ENCODE peak calls at places on chromosomes 11 and 22, in six cellular contexts. B, S, J, Y, T and R are unnamed samples.
A peak's percentile ranks its signal among the peaks of the same experiment; 100 is the strongest.

GRCh38 chr11:1422481-1422880 is 32.7 kb downstream of the BRSK2 start:
- DNase-seq in B (no peak), S (no peak), J (peak; percentile 39), Y (no peak), T (no peak), R (no peak)

GRCh38 chr22:29798318-29798717 is 31.1 kb downstream of the UQCR10 start:
- DNase-seq in B (no peak), S (no peak), J (no peak), Y (no peak), T (no peak), R (no peak)

GRCh38 chr11:17498058-17498457 is 21.4 kb upstream of the ABCC8 start:
- DNase-seq in B (peak; percentile 38), S (no peak), J (no peak), Y (no peak), T (peak; percentile 50), R (no peak)

GRCh38 chr11:76233936-76234703 is 27.8 kb upstream of the WNT11 start:
- DNase-seq in B (no peak), S (no peak), J (peak; percentile 52), Y (peak; percentile 74), T (no peak), R (no peak)

GRCh38 chr22:43228330-43228729 is 41.4 kb upstream of the TTLL12 start:
- DNase-seq in B (peak; percentile 10), S (no peak), J (peak; percentile 57), Y (peak; percentile 51), T (peak; percentile 91), R (peak; percentile 48)

GRCh38 chr22:37230673-37231405 is 13.2 kb downstream of the RAC2 start:
- DNase-seq in B (no peak), S (no peak), J (no peak), Y (no peak), T (no peak), R (no peak)

GRCh38 chr11:86148339-86148738 is 79.5 kb upstream of the PICALM start:
- DNase-seq in B (no peak), S (no peak), J (no peak), Y (no peak), T (no peak), R (no peak)

GRCh38 chr11:64851831-64852337 is 7.4 kb upstream of the CDC42BPG start:
- DNase-seq in B (no peak), S (no peak), J (peak; percentile 34), Y (no peak), T (no peak), R (no peak)

GRCh38 chr22:39471421-39472141 is 14.8 kb downstream of the MGAT3 start:
- DNase-seq in B (no peak), S (no peak), J (no peak), Y (no peak), T (no peak), R (no peak)

GRCh38 chr22:20101638-20102037 is 14.3 kb upstream of the RANBP1 start:
- DNase-seq in B (no peak), S (no peak), J (peak; percentile 69), Y (no peak), T (no peak), R (no peak)

GRCh38 chr11:12694182-12694531 is 19.9 kb downstream of the TEAD1 start:
- DNase-seq in B (no peak), S (no peak), J (no peak), Y (no peak), T (no peak), R (no peak)

GRCh38 chr11:19447150-19447566 is 206.4 kb upstream of the E2F8 start:
- DNase-seq in B (no peak), S (no peak), J (no peak), Y (no peak), T (no peak), R (no peak)

GRCh38 chr22:35631597-35631996 is 14.5 kb upstream of the MB start:
- DNase-seq in B (peak; percentile 65), S (peak; percentile 60), J (peak; percentile 50), Y (peak; percentile 60), T (peak; percentile 85), R (no peak)

GRCh38 chr11:66866420-66867010 is 9.7 kb downstream of the LRFN4 start:
- DNase-seq in B (no peak), S (no peak), J (no peak), Y (no peak), T (no peak), R (no peak)

GRCh38 chr11:66115638-66116410 is 45.8 kb downstream of the PACS1 start:
- DNase-seq in B (no peak), S (peak; percentile 46), J (no peak), Y (no peak), T (no peak), R (no peak)

GRCh38 chr11:108825381-108825780 is 160.5 kb downstream of the DDX10 start:
- DNase-seq in B (no peak), S (no peak), J (no peak), Y (no peak), T (no peak), R (no peak)

GRCh38 chr11:35334385-35335090 is 84.8 kb downstream of the SLC1A2 start:
- DNase-seq in B (no peak), S (no peak), J (no peak), Y (no peak), T (no peak), R (no peak)

GRCh38 chr11:93458286-93458685 is 84.9 kb downstream of the SMCO4 start:
- DNase-seq in B (no peak), S (no peak), J (no peak), Y (no peak), T (no peak), R (no peak)

GRCh38 chr11:94730153-94730552 is 38.0 kb upstream of the AMOTL1 start:
- DNase-seq in B (no peak), S (no peak), J (no peak), Y (no peak), T (no peak), R (no peak)

GRCh38 chr11:94734563-94735275 is 33.4 kb upstream of the AMOTL1 start:
- DNase-seq in B (peak; percentile 54), S (no peak), J (no peak), Y (no peak), T (peak; percentile 60), R (peak; percentile 67)

GRCh38 chr11:94729352-94729751 is 38.8 kb upstream of the AMOTL1 start:
- DNase-seq in B (no peak), S (no peak), J (no peak), Y (no peak), T (no peak), R (no peak)

GRCh38 chr11:94732617-94733292 is 35.4 kb upstream of the AMOTL1 start:
- DNase-seq in B (no peak), S (no peak), J (no peak), Y (no peak), T (no peak), R (no peak)

DNA sequence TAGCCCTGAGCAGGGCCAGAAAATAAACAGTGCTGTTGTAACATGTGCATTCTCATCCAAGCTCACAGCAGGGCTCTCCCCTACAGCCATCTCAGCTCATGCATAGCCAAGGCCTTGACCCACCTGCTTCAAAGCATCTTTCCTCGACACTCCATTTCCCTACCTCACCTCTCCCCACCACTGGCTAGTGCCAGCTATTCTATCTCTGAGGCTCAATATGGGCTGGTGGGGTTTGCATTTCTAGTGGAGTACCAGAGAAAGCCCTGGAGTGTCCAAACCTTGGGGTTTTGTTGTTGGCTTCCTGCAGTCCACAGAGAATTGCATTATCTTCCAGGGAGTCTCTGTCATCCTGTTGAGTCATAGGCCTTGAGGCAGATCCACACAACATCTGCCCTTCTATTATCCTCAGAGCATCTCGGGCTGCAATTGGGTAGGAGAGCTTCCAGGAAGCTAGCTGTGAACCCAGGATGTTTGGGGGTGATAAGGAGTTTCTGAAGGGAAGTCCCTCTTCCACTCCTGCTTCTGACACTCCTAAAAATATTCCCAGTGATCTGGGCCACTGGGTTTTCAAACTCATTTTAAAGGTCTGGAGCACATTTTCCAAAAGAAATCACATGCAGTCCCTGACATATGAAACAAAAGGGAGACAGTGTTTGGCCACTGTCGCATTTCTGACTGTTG is 36.1 kb upstream of the AMOTL1 start:
- DNase-seq in B (no peak), S (no peak), J (peak; percentile 41), Y (peak; percentile 49), T (no peak), R (no peak)
- H3K9ac ChIP-seq in B (no peak overlapping the region), S (no peak overlapping the region), J (no peak overlapping the region), Y (no peak overlapping the region), T (no peak overlapping the region), R (no peak overlapping the region)

GRCh38 chr22:46359362-46359761 is 23.8 kb downstream of the TRMU start:
- DNase-seq in B (no peak), S (no peak), J (no peak), Y (no peak), T (no peak), R (no peak)
- TF ChIP-seq YY1 in B (no peak), S (no peak), J (no peak), Y (no peak), T (no peak), R (no peak)

GRCh38 chr11:61690706-61691377 is 10.7 kb downstream of the DAGLA start:
- DNase-seq in B (no peak), S (no peak), J (no peak), Y (no peak), T (no peak), R (no peak)
- H3K9ac ChIP-seq in B (no peak overlapping the region), S (no peak overlapping the region), J (no peak overlapping the region), Y (no peak overlapping the region), T (no peak overlapping the region), R (no peak overlapping the region)

DNA sequence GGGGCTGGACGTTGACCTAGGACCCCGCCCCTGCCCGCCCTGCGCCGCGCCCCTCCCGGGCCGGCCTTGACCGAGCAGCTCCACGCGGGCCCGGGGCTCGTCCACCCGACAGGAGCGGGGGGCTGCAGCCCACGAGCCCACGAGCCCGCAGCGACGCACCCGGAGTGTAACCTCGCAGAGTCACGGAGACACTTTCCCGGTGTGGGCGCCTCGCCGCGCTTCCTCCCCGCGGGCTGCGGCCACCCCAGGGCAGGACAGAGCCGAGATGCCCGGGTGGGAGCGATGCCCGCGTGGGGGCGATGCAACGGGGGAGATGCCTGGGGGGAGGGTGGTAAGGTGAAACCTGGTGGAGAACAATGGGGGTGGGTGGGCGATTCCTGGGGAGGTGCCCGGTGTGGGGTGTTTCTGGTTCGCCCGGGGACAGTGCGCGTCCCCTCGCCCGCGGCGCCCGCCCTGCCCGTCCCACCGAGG is 4.9 kb upstream of the ZBED4 start:
- DNase-seq in B (no peak), S (no peak), J (no peak), Y (peak; percentile 62), T (no peak), R (no peak)
- TF ChIP-seq YY1 in B (no peak), S (no peak), J (no peak), Y (no peak), T (no peak), R (no peak)

GRCh38 chr11:10581481-10582019 is 13.1 kb upstream of the LYVE1 start:
- DNase-seq in B (no peak), S (no peak), J (no peak), Y (no peak), T (no peak), R (no peak)
- H3K9ac ChIP-seq in B (no peak overlapping the region), S (no peak overlapping the region), J (peak overlapping the region; percentile 36), Y (no peak overlapping the region), T (no peak overlapping the region), R (no peak overlapping the region)

GRCh38 chr11:4884341-4884740 is 2.6 kb downstream of the OR51T1 start:
- DNase-seq in B (no peak), S (no peak), J (no peak), Y (no peak), T (no peak), R (no peak)
- TF ChIP-seq YY1 in B (no peak), S (no peak), J (no peak), Y (no peak), T (no peak), R (no peak)